ENCODE peak calls at places on chromosomes 13 and 19, in ten cellular contexts. K, L, N, D, F, W, I, E, J and A are unnamed samples.

GRCh38 chr19:46824887-46825730 is 25.5 kb downstream of the AP2S1 start:
- DNase-seq in K (no peak), L (no peak), N (no peak), D (no peak), F (no peak), W (peak), I (no peak), E (no peak), J (no peak), A (no peak)

GRCh38 chr13:44146162-44146561 is 227.5 kb upstream of the SERP2 start:
- DNase-seq in K (no peak), L (no peak), N (no peak), D (no peak), F (no peak), W (no peak), I (no peak), E (no peak), J (no peak), A (no peak)

GRCh38 chr13:25683056-25683455 is 311.3 kb downstream of the ATP8A2 start:
- DNase-seq in K (no peak), L (no peak), N (no peak), D (no peak), F (no peak), W (no peak), I (no peak), E (peak), J (no peak), A (no peak)

GRCh38 chr19:6233827-6234511 is 45.8 kb downstream of the MLLT1 start:
- DNase-seq in K (peak), L (peak), N (no peak), D (no peak), F (no peak), W (no peak), I (no peak), E (no peak), J (no peak), A (no peak)

GRCh38 chr13:96243371-96243770 is 153.5 kb downstream of the HS6ST3 start:
- DNase-seq in K (no peak), L (no peak), N (no peak), D (no peak), F (no peak), W (no peak), I (no peak), E (no peak), J (no peak), A (no peak)

GRCh38 chr13:59677966-59678814 is 485.5 kb downstream of the DIAPH3 start:
- DNase-seq in K (no peak), L (peak), N (no peak), D (peak), F (no peak), W (peak), I (no peak), E (peak), J (peak), A (no peak)

GRCh38 chr13:100674363-100674847 is at the start of gene TMTC4:
- DNase-seq in K (no peak), L (peak), N (no peak), D (no peak), F (peak), W (no peak), I (no peak), E (no peak), J (no peak), A (no peak)

GRCh38 chr19:13834308-13834790 is 39.1 kb downstream of the ZSWIM4 start:
- DNase-seq in K (no peak), L (no peak), N (no peak), D (no peak), F (no peak), W (no peak), I (no peak), E (no peak), J (peak), A (no peak)

GRCh38 chr19:43504426-43505185 is at the start of gene PHLDB3:
- DNase-seq in K (peak), L (peak), N (no peak), D (no peak), F (no peak), W (peak), I (no peak), E (no peak), J (no peak), A (peak)

GRCh38 chr19:32675720-32676185 is at the start of gene RGS9BP:
- DNase-seq in K (peak), L (peak), N (peak), D (peak), F (no peak), W (peak), I (peak), E (peak), J (peak), A (peak)

GRCh38 chr19:33674575-33675367 is 53.0 kb downstream of the CHST8 start:
- DNase-seq in K (no peak), L (peak), N (no peak), D (no peak), F (no peak), W (no peak), I (no peak), E (no peak), J (no peak), A (no peak)

GRCh38 chr19:13029893-13030292 is 34.6 kb downstream of the NFIX start:
- DNase-seq in K (no peak), L (no peak), N (no peak), D (no peak), F (no peak), W (peak), I (no peak), E (no peak), J (no peak), A (peak)

GRCh38 chr13:44383945-44384344 is 10.3 kb downstream of the SERP2 start:
- DNase-seq in K (no peak), L (no peak), N (no peak), D (no peak), F (no peak), W (no peak), I (no peak), E (no peak), J (no peak), A (no peak)

GRCh38 chr19:31772915-31773314 is 423.7 kb upstream of the TSHZ3 start:
- DNase-seq in K (no peak), L (no peak), N (no peak), D (no peak), F (no peak), W (no peak), I (no peak), E (no peak), J (no peak), A (no peak)

GRCh38 chr19:2969104-2969504 is 8.3 kb upstream of the TLE6 start:
- DNase-seq in K (peak), L (peak), N (no peak), D (no peak), F (no peak), W (no peak), I (no peak), E (peak), J (no peak), A (no peak)

GRCh38 chr13:20182231-20182846 is 10.4 kb downstream of the GJB2 start:
- DNase-seq in K (no peak), L (peak), N (peak), D (peak), F (no peak), W (peak), I (no peak), E (peak), J (peak), A (peak)

GRCh38 chr19:58560921-58561320 is 2.5 kb upstream of the UBE2M start:
- DNase-seq in K (no peak), L (no peak), N (no peak), D (no peak), F (no peak), W (no peak), I (no peak), E (no peak), J (no peak), A (no peak)

GRCh38 chr13:41917641-41918040 is 43.3 kb downstream of the VWA8 start:
- DNase-seq in K (no peak), L (no peak), N (no peak), D (no peak), F (no peak), W (peak), I (no peak), E (peak), J (peak), A (no peak)

GRCh38 chr13:51551446-51551845 is 32.8 kb upstream of the WDFY2 start:
- DNase-seq in K (no peak), L (no peak), N (no peak), D (no peak), F (no peak), W (no peak), I (no peak), E (no peak), J (no peak), A (no peak)

GRCh38 chr13:35987572-35988513 is 143.3 kb downstream of the DCLK1 start:
- DNase-seq in K (no peak), L (no peak), N (no peak), D (no peak), F (no peak), W (no peak), I (no peak), E (no peak), J (no peak), A (no peak)

GRCh38 chr13:29472317-29472961 is 123.0 kb downstream of the SLC7A1 start:
- DNase-seq in K (no peak), L (peak), N (peak), D (no peak), F (no peak), W (peak), I (no peak), E (peak), J (peak), A (peak)